ENCODE peak calls at places on chromosomes 11 and 22, in four cellular contexts. O, T, G and S are unnamed samples.

GRCh38 chr11:11265994-11266606 is 87.0 kb downstream of the CSNK2A3 start:
- DNase-seq in O (peak), T (peak), G (peak), S (peak)

GRCh38 chr11:78935408-78936101 is 360.9 kb upstream of the NARS2 start:
- DNase-seq in O (no peak), T (no peak), G (no peak), S (no peak)

GRCh38 chr22:36756031-36756430 is 19.9 kb downstream of the IFT27 start:
- DNase-seq in O (no peak), T (no peak), G (no peak), S (no peak)

GRCh38 chr22:40602231-40602630 is 34.3 kb downstream of the MRTFA start:
- DNase-seq in O (no peak), T (no peak), G (no peak), S (no peak)

GRCh38 chr22:43850529-43850928 is 11.8 kb downstream of the SULT4A1 start:
- DNase-seq in O (no peak), T (no peak), G (no peak), S (no peak)

GRCh38 chr11:9214765-9215164 is 50.4 kb downstream of the DENND5A start:
- DNase-seq in O (no peak), T (peak), G (peak), S (no peak)

GRCh38 chr11:2736577-2737225 is 36.9 kb upstream of the KCNQ1OT1 start:
- DNase-seq in O (no peak), T (no peak), G (no peak), S (no peak)

GRCh38 chr11:132134322-132134721 is 763.9 kb downstream of the NTM start:
- DNase-seq in O (no peak), T (no peak), G (no peak), S (no peak)

GRCh38 chr22:17501679-17502285 is 61.5 kb upstream of the SLC25A18 start:
- DNase-seq in O (peak), T (peak), G (peak), S (peak)

GRCh38 chr11:132114743-132115142 is 744.3 kb downstream of the NTM start:
- DNase-seq in O (no peak), T (no peak), G (no peak), S (no peak)

GRCh38 chr11:36010010-36010740 is 66.3 kb downstream of the LDLRAD3 start:
- DNase-seq in O (no peak), T (no peak), G (no peak), S (no peak)

GRCh38 chr11:80621871-80622270 is 1181.0 kb upstream of the TENM4 start:
- DNase-seq in O (no peak), T (no peak), G (no peak), S (no peak)

GRCh38 chr22:23789638-23790037 is 2.9 kb downstream of the SMARCB1 start:
- DNase-seq in O (peak), T (no peak), G (no peak), S (no peak)

GRCh38 chr11:79237676-79238075 is 203.2 kb downstream of the TENM4 start:
- DNase-seq in O (no peak), T (no peak), G (no peak), S (no peak)

GRCh38 chr11:107271425-107271824 is 186.2 kb downstream of the CWF19L2 start:
- DNase-seq in O (no peak), T (no peak), G (no peak), S (no peak)

GRCh38 chr11:132456735-132457328 is 1075.5 kb downstream of the OPCML start:
- DNase-seq in O (no peak), T (no peak), G (no peak), S (no peak)

GRCh38 chr22:37745548-37746365 is 48.9 kb downstream of the TRIOBP start:
- DNase-seq in O (peak), T (peak), G (no peak), S (peak)

GRCh38 chr11:61947486-61948210 is 2.5 kb upstream of the BEST1 start:
- DNase-seq in O (peak), T (peak), G (peak), S (peak)

GRCh38 chr11:76314741-76315090 is 66.2 kb downstream of the THAP12 start:
- DNase-seq in O (no peak), T (no peak), G (no peak), S (no peak)

DNA sequence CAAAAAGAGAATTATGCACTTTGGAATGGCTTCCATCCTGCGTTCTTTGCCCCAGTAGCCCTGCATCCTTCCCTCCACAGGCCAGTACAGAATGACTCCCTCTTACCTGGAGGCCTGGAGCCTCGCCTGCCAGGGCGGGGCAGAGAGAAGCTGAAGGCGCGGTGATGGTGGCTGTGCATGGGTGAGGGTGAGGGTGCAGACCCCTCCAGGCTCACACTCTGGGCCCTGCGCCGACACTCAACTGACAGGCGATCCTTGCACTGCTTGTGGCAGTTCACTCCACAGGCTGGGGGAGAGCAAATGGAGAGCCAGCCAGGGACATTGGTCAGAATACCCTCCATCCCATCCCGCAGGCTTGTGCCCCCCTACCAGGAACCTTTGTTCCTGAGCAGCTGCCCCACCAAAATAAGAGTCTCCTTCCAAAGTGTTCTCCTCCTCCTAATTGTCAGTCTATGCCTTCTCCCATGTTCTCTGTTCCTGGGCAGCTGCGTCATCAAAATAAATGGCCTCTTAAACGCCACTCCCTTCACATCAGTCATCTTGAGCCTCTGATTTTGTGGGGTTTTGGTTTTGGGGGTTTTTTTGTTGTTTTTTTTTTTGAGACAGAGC is 5.9 kb upstream of the NRXN2 start:
- DNase-seq in O (no peak), T (no peak), G (no peak), S (no peak)
- TF ChIP-seq JUND in O (no peak), T (no peak), G (no peak), S (no peak)

DNA sequence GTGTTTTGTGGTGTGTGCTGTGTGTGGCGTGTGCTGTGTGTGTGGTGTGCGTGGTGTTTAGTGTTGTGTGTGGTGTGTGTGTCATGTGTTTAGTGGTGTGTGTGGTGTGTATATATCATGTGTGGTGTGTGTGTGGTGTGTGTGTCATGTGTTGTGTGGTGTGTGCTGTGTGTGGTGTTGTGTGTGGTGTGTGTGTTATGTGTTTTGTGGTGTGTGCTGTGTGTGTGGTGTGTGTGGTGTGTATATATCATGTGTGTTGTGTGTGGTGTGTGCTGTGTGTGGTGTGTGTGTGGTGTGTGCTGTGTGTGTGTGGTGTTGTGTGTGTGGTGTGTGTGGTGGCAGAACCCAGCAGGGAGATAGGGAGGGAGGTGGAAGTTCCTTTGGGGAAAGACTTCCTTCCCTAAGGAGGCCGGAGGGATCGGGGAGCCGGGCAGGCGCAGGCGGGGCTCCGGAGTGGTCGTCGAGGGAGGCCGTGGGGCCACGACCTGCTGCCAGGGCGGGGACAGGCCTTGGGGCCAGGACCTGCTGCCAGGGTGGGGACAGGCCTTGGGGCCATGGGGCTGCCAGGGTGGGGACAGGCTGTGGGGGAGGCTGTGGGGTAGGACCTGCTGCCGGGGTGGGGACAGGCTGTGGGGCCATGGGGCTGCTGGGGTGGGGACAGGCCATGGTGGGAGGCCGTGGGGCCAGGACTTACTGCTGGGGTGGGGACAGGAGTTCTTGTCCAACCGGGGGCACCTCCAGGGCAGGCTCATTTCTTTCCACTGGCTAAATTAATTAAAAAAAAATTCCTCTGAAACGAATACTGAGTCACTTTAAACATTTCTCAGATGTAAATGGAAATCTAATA is 15.2 kb downstream of the PIM3 start:
- DNase-seq in O (peak), T (peak), G (no peak), S (no peak)
- TF ChIP-seq JUND in O (no peak), T (no peak), G (no peak), S (no peak)

GRCh38 chr11:123564225-123564624 is 90.2 kb downstream of the SCN3B start:
- DNase-seq in O (no peak), T (no peak), G (no peak), S (no peak)
- TF ChIP-seq JUND in O (no peak), T (no peak), G (no peak), S (no peak)

GRCh38 chr11:118009821-118010737 is 23.9 kb downstream of the IL10RA start:
- DNase-seq in O (no peak), T (no peak), G (no peak), S (no peak)
- TF ChIP-seq JUND in O (no peak), T (no peak), G (no peak), S (no peak)